ENCODE peak calls at places on chromosomes 2 and 18, in four cellular contexts. H is CD8-positive, alpha-beta T cell; O is neural progenitor cell; U is effector memory CD4-positive, alpha-beta T cell. Y is an unnamed sample. For H3K4me1, the result is how much of the 10 kb centered on the place peaks cover.

GRCh38 chr18:9542924-9543323 is 67.6 kb downstream of the RALBP1 start:
- DNase-seq in H (no peak), O (no peak), U (no peak), Y (no peak)

GRCh38 chr18:8704361-8705279 is 736 bp upstream of the MTCL1 start:
- DNase-seq in H (peak), O (peak), U (peak), Y (peak)

GRCh38 chr2:127674241-127675209 is 805 bp downstream of the LIMS2 start:
- DNase-seq in H (no peak), O (peak), U (no peak), Y (no peak)

GRCh38 chr2:15355386-15355785 is 205.7 kb downstream of the NBAS start:
- DNase-seq in H (no peak), O (no peak), U (no peak), Y (no peak)

GRCh38 chr2:218663901-218664300 is 4.4 kb downstream of the BCS1L start:
- DNase-seq in H (no peak), O (no peak), U (no peak), Y (no peak)

GRCh38 chr2:184620367-184620766 is 22.0 kb downstream of the ZNF804A start:
- DNase-seq in H (no peak), O (no peak), U (no peak), Y (no peak)

GRCh38 chr2:109270758-109271305 is 141.8 kb downstream of the SH3RF3 start:
- DNase-seq in H (no peak), O (no peak), U (no peak), Y (peak)

GRCh38 chr2:150681120-150681796 is 193.8 kb upstream of the RND3 start:
- DNase-seq in H (no peak), O (no peak), U (no peak), Y (no peak)

GRCh38 chr2:72744049-72744448 is 81.8 kb downstream of the EXOC6B start:
- DNase-seq in H (no peak), O (no peak), U (no peak), Y (no peak)

GRCh38 chr2:148557844-148558436 is 86.6 kb upstream of the EPC2 start:
- DNase-seq in H (no peak), O (no peak), U (no peak), Y (no peak)

GRCh38 chr18:49175476-49175875 is 224.7 kb upstream of the SMAD7 start:
- DNase-seq in H (no peak), O (no peak), U (no peak), Y (no peak)

GRCh38 chr18:23784811-23785245 is 95.6 kb downstream of the LAMA3 start:
- DNase-seq in H (no peak), O (no peak), U (no peak), Y (peak)

GRCh38 chr18:6284761-6285160 is 129.9 kb downstream of the L3MBTL4 start:
- DNase-seq in H (no peak), O (no peak), U (no peak), Y (no peak)

GRCh38 chr2:215830313-215830712 is 183.0 kb downstream of the MREG start:
- DNase-seq in H (no peak), O (no peak), U (no peak), Y (peak)

GRCh38 chr18:38688402-38688801 is 1122.8 kb upstream of the CELF4 start:
- DNase-seq in H (no peak), O (no peak), U (no peak), Y (no peak)

GRCh38 chr2:191836471-191836852 is 10.4 kb downstream of the CAVIN2 start:
- DNase-seq in H (no peak), O (no peak), U (no peak), Y (no peak)

GRCh38 chr2:105256431-105257047 is 15.0 kb downstream of the GPR45 start:
- DNase-seq in H (no peak), O (no peak), U (no peak), Y (no peak)

GRCh38 chr2:98786179-98786578 is 55.2 kb upstream of the MGAT4A start:
- DNase-seq in H (no peak), O (no peak), U (no peak), Y (no peak)

GRCh38 chr2:166695154-166695553 is 193.1 kb upstream of the XIRP2 start:
- DNase-seq in H (no peak), O (no peak), U (no peak), Y (no peak)

GRCh38 chr18:11884396-11885030 is 23.6 kb downstream of the MPPE1 start:
- DNase-seq in H (no peak), O (no peak), U (no peak), Y (no peak)

GRCh38 chr18:11553098-11553940 is 56.1 kb upstream of the SLC35G4 start:
- DNase-seq in H (no peak), O (peak), U (no peak), Y (peak)

GRCh38 chr2:118779362-118779761 is 68.1 kb downstream of the EN1 start:
- DNase-seq in H (no peak), O (no peak), U (no peak), Y (no peak)

GRCh38 chr18:48839819-48840490 is 110.8 kb downstream of the SMAD7 start:
- DNase-seq in H (no peak), O (no peak), U (no peak), Y (no peak)

GRCh38 chr2:199228887-199229819 is 228.6 kb downstream of the SATB2 start:
- DNase-seq in H (no peak), O (no peak), U (no peak), Y (no peak)

GRCh38 chr2:36456227-36456788 is 100.7 kb downstream of the CRIM1 start:
- DNase-seq in H (no peak), O (peak), U (no peak), Y (peak)

GRCh38 chr2:143345887-143346612 is 216.8 kb downstream of the ARHGAP15 start:
- DNase-seq in H (no peak), O (no peak), U (no peak), Y (no peak)

GRCh38 chr2:12253167-12253778 is 463.5 kb upstream of the TRIB2 start:
- DNase-seq in H (no peak), O (no peak), U (no peak), Y (no peak)

GRCh38 chr18:48784654-48785053 is 166.1 kb downstream of the SMAD7 start:
- DNase-seq in H (no peak), O (no peak), U (no peak), Y (no peak)

GRCh38 chr18:22563098-22563707 is 145.5 kb upstream of the CTAGE1 start:
- DNase-seq in H (no peak), O (peak), U (no peak), Y (peak)

GRCh38 chr2:218329027-218329825 is 27.4 kb upstream of the CATIP start:
- DNase-seq in H (no peak), O (no peak), U (no peak), Y (no peak)

GRCh38 chr2:65031341-65032015 is 24.7 kb upstream of the CEP68 start:
- DNase-seq in H (peak), O (peak), U (no peak), Y (peak)

GRCh38 chr2:226514895-226515294 is 284.7 kb downstream of the IRS1 start:
- DNase-seq in H (no peak), O (no peak), U (no peak), Y (no peak)

GRCh38 chr2:16015210-16015902 is 75.0 kb downstream of the MYCN start:
- DNase-seq in H (no peak), O (no peak), U (no peak), Y (no peak)

GRCh38 chr2:62706721-62707516 is 1.4 kb downstream of the EHBP1 start:
- DNase-seq in H (no peak), O (peak), U (no peak), Y (peak)

GRCh38 chr2:152223997-152224396 is 48.4 kb upstream of the STAM2 start:
- DNase-seq in H (no peak), O (no peak), U (no peak), Y (no peak)

GRCh38 chr2:237262838-237263771 is 150.9 kb downstream of the COL6A3 start:
- DNase-seq in H (no peak), O (no peak), U (no peak), Y (no peak)

GRCh38 chr2:231925303-231926179 is 655 bp downstream of the NPPC start:
- DNase-seq in H (peak), O (peak), U (peak), Y (peak)

GRCh38 chr2:231926180-231926741 is at the start of gene NPPC:
- DNase-seq in H (peak), O (peak), U (no peak), Y (peak)

GRCh38 chr2:231922945-231923344 is 3.3 kb downstream of the NPPC start:
- DNase-seq in H (no peak), O (no peak), U (no peak), Y (no peak)

GRCh38 chr2:231923951-231924888 is 2.0 kb downstream of the NPPC start:
- DNase-seq in H (no peak), O (no peak), U (no peak), Y (no peak)

DNA sequence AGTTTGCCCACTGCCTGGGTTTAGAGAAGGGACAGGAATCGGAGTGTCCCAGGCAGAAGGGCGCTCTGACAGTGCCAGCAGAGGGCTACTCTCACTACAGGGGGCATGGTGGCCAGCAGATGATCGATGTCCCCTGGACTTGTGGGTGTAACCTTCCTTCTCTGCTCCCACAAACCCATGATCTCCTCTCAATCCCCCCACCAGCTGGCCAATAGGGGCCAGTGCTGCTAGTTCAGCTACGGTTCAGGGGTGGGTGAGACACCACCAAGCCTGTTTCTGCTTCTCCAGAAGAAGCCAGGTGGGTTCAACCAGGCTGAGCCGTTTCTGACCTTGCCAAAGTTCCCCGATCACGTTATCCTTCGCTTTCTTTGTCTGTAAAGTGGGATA is 1.3 kb downstream of the NPPC start:
- DNase-seq in H (no peak), O (no peak), U (no peak), Y (no peak)
- H3K4me3 ChIP-seq in H (peak), O (peak), U (peak), Y (no peak)

DNA sequence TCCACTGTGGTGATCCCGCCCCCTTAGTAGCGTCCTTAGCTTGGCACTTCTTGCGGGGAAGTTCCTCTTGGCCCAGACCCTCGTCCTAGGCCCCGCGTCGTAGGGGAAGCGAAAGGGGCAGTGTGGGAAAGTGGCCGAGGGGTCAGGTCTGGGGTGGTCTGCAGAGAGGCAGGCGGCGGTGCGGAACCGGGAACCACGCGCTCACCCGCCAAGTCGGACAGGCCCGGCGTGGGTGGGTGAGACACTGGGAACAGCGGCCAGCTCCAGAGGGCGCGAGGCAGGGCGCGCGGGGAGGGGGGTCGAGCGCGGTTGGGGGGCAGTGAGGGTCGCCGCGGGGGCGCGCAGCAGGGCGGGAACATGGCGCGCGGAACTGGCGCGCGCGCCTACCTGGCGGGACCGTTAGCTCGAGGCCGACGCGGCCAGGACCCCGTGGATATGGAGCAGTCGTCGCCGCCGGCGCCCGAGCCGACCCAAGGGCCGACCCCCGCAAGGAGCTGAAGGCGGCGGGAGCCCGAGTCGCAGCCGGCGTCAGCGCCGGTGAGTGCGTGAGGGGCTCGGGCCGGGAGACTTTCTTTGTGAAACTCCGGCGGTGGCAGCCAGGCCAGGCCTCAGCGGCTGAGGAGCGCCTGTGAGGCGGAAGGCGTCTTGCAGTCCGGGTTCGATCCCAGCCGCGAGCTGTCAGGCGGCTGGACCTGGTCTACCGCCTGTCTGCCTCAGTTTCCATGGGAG is 2896.7 kb upstream of the TEKT4 start:
- DNase-seq in H (no peak), O (no peak), U (no peak), Y (no peak)
- H3K4me1 ChIP-seq in H (under half), O (under half), U (under half), Y (under half)

GRCh38 chr2:190477563-190478454 is 56.7 kb downstream of the NEMP2 start:
- DNase-seq in H (no peak), O (no peak), U (no peak), Y (no peak)
- H3K4me3 ChIP-seq in H (no peak), O (no peak), U (no peak), Y (no peak)

DNA sequence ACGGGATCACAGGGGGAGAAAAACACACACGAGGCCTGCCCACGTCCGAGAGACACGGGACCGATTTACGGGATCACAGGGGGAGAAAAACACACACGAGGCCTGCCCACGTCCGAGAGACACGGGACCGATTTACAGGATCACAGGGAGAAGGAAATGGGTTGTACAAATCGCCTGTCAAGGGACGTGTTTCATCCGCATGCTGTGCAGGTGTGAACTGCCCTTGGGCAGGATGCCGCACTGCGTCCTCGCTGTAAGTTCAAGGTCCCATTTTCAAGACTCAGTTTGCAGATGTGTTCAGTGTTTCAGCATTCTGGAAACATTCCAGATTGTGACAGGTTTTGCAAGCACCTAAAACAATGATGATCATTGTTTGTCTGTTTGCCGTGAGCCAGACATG is 2.3 kb upstream of the KCNG2 start:
- DNase-seq in H (no peak), O (no peak), U (no peak), Y (no peak)
- H3K4me1 ChIP-seq in H (under half), O (under half), U (under half), Y (under half)

GRCh38 chr2:204317640-204318039 is 227.6 kb upstream of the PARD3B start:
- DNase-seq in H (no peak), O (no peak), U (no peak), Y (no peak)

GRCh38 chr2:204321027-204321800 is 224.1 kb upstream of the PARD3B start:
- DNase-seq in H (no peak), O (no peak), U (no peak), Y (no peak)

GRCh38 chr2:204325468-204325867 is 219.8 kb upstream of the PARD3B start:
- DNase-seq in H (peak), O (peak), U (no peak), Y (peak)

DNA sequence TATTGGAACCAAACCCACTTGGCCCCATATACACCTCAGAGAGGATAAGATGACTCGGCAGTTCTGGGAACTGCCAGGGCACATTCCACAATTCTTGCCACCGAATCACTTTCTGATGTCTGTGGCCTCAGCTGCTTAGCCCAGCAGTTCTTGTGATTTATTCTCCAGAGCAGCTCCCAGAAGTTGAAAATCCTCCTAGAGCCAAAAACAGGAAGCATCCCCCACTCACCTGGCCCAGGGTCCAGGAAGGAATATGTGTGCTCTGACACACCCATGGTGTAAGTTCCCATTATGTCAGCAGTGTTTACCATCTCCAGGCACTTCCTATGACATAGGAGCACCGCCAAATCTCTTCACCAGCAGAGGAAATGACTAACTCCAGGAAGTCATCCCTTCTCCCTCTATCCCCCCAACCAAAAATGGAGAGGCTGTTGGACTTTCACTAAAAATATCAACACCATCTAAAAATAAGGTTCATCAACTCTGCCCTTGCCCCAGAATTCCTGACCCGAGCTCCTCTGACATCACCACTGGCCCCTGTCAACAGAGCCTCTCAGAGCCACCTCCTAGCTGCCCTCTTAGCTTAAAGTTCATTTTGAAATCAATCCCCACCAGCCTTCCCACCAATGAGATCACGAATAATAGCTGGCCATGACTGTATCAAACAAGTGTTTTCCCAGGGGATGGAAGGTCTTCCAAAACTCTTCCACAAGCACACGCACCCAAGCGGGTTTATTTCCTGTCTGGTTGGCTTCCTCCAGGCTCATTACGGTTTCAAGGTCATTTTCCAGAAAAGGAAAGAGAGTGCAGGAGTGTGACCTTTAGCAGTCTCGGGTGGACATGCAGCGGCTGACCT is 223.1 kb upstream of the PARD3B start:
- DNase-seq in H (no peak), O (no peak), U (no peak), Y (peak)
- H3K4me3 ChIP-seq in H (no peak), O (no peak), U (no peak), Y (no peak)